ENCODE peak calls at places on chromosomes 3 and 15, in five cellular contexts. W, E, J, Y and M are unnamed samples.

GRCh38 chr3:195738274-195739044 is 17.7 kb downstream of the MUC20 start:
- DNase-seq in E (no peak), J (no peak), W (no peak), Y (no peak), M (no peak)

GRCh38 chr15:36737430-36737891 is 158.0 kb downstream of the CDIN1 start:
- DNase-seq in J (no peak), Y (no peak), E (no peak), W (no peak), M (no peak)

GRCh38 chr3:171860830-171861535 is 17.8 kb downstream of the TMEM212 start:
- DNase-seq in J (no peak), W (no peak), E (peak; percentile 50), Y (no peak), M (peak; percentile 32)

GRCh38 chr3:192246847-192247520 is 480.4 kb downstream of the FGF12 start:
- DNase-seq in W (no peak), E (no peak), J (no peak), Y (peak; percentile 3), M (no peak)

GRCh38 chr3:143091438-143091837 is 28.1 kb upstream of the CHST2 start:
- DNase-seq in J (no peak), E (no peak), Y (no peak), W (no peak), M (no peak)

GRCh38 chr15:71791975-71792374 is 18.4 kb upstream of the NR2E3 start:
- DNase-seq in E (no peak), Y (no peak), W (no peak), J (no peak), M (no peak)

GRCh38 chr3:10929978-10930620 is 62.4 kb upstream of the SLC6A1 start:
- DNase-seq in E (no peak), J (no peak), Y (no peak), W (no peak), M (no peak)

GRCh38 chr15:61633951-61634350 is 404.8 kb upstream of the RORA start:
- DNase-seq in E (no peak), J (no peak), W (no peak), Y (no peak), M (no peak)

GRCh38 chr15:85125056-85125661 is 143.5 kb downstream of the PDE8A start:
- DNase-seq in W (no peak), E (no peak), Y (no peak), J (peak; percentile 18), M (no peak)

GRCh38 chr3:48064292-48064829 is 48.1 kb upstream of the MAP4 start:
- DNase-seq in W (no peak), Y (no peak), E (no peak), J (no peak), M (no peak)

GRCh38 chr3:11477286-11477935 is 166.3 kb downstream of the VGLL4 start:
- DNase-seq in E (no peak), W (no peak), Y (no peak), J (no peak), M (no peak)

GRCh38 chr3:52022323-52023100 is 26.8 kb upstream of the RPL29 start:
- DNase-seq in W (no peak), J (no peak), Y (peak; percentile 39), E (peak; percentile 72), M (no peak)

GRCh38 chr15:74631087-74631385 is 15.4 kb downstream of the CLK3 start:
- DNase-seq in W (no peak), Y (no peak), E (no peak), J (no peak), M (no peak)

GRCh38 chr3:33791477-33792166 is 6.8 kb upstream of the PDCD6IP start:
- DNase-seq in W (no peak), J (no peak), Y (peak; percentile 96), E (no peak), M (no peak)

GRCh38 chr3:152964901-152965609 is 130.1 kb downstream of the P2RY1 start:
- DNase-seq in Y (no peak), E (no peak), W (no peak), J (no peak), M (no peak)

GRCh38 chr3:138829886-138830510 is 4.7 kb downstream of the PIK3CB start:
- DNase-seq in Y (no peak), W (no peak), E (no peak), J (no peak), M (no peak)

DNA sequence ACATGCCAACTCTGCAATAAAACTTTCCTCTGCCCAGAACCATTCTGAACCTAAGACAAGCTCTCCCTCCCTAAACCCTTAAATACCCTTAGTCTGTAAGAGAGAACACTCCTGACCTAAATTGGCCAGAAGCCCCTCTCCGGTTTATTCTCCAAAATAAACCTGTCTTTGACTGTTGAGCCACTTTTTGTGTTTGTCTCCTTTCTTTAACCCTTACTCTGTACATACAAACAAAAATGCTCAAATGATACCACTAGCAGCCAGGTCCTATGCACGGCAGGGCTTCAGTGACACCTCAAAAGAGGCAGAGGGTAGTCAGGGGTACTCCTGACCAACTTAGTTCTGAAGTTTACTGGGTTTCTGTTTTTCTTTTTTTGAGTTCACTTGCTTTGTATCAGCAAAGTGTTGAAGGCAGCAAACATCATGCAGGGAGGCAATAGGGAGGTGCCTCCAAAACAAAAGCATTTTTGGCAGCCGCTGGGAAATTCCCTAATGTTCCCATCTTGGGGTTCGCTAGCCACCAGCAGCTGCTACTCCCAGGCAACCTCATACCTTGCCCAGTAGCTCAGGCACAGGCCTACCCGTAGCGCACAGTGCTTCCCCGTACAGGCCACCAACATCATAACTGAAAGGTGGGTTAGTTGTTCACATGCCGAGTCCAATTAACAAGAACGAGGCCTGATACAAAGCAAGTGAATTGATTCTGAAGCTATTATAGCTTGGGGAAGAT is 62.9 kb upstream of the GCNT3 start:
- DNase-seq in W (no peak), Y (no peak), E (no peak), J (no peak), M (no peak)
- H3K4me3 ChIP-seq in W (no peak overlapping the region), Y (no peak overlapping the region), E (no peak overlapping the region), J (no peak overlapping the region), M (no peak overlapping the region)

GRCh38 chr3:119413603-119414280 is 49.7 kb downstream of the TMEM39A start:
- DNase-seq in W (no peak), J (no peak), E (no peak), Y (no peak), M (no peak)

GRCh38 chr3:119418641-119419040 is 44.8 kb downstream of the TMEM39A start:
- DNase-seq in W (peak; percentile 31), J (no peak), E (no peak), Y (no peak), M (no peak)

GRCh38 chr3:119420196-119420595 is 43.2 kb downstream of the TMEM39A start:
- DNase-seq in J (no peak), Y (no peak), W (peak; percentile 50), E (no peak), M (no peak)

DNA sequence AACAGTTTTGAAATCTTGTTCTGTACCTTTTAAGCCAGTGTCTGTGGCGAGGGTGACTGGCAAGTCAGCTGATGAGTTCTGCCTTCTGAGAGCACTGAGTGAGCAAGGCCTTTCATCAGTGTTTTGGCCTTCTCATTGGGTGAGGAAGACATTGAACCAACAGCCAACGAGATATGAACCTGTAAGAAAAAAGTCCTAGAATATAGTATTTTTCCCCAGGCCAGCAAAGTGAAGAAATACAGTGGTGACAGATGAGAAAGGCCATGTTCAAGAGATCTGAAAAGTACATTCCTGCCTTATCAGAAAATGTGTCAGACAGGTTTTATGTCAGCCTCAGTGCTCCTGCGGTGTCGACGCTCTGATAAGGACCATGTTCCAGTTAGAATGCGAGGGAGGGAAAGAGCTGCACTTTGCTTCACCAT is 45.3 kb downstream of the TMEM39A start:
- DNase-seq in W (no peak), Y (no peak), J (no peak), E (no peak), M (no peak)
- TF ChIP-seq POLR2A in W (no peak), Y (no peak), J (no peak), E (no peak), M (no peak)

GRCh38 chr15:31458591-31458990 is 132.0 kb downstream of the KLF13 start:
- DNase-seq in E (peak; percentile 6), W (no peak), Y (no peak), J (no peak), M (no peak)
- H3K4me3 ChIP-seq in E (no peak overlapping the region), W (no peak overlapping the region), Y (no peak overlapping the region), J (no peak overlapping the region), M (no peak overlapping the region)

GRCh38 chr15:29668120-29668602 is 154.1 kb downstream of the TJP1 start:
- DNase-seq in E (peak; percentile 55), W (no peak), Y (peak; percentile 79), J (peak; percentile 93), M (no peak)
- TF ChIP-seq POLR2A in E (no peak), W (no peak), Y (no peak), J (no peak), M (no peak)

GRCh38 chr3:135261916-135262315 is 466.9 kb downstream of the EPHB1 start:
- DNase-seq in W (peak; percentile 53), E (no peak), J (no peak), Y (no peak), M (no peak)

GRCh38 chr3:135260025-135260424 is 465.0 kb downstream of the EPHB1 start:
- DNase-seq in W (peak; percentile 14), Y (no peak), E (no peak), J (no peak), M (no peak)

GRCh38 chr3:135263331-135263730 is 468.3 kb downstream of the EPHB1 start:
- DNase-seq in E (no peak), W (no peak), Y (no peak), J (no peak), M (no peak)

GRCh38 chr3:135261214-135261775 is 466.2 kb downstream of the EPHB1 start:
- DNase-seq in J (no peak), Y (no peak), W (peak; percentile 91), E (no peak), M (no peak)

GRCh38 chr3:135262441-135262840 is 467.4 kb downstream of the EPHB1 start:
- DNase-seq in J (no peak), W (peak; percentile 89), Y (no peak), E (no peak), M (no peak)
- H3K4me3 ChIP-seq in J (no peak overlapping the region), W (no peak overlapping the region), Y (no peak overlapping the region), E (no peak overlapping the region), M (no peak overlapping the region)

GRCh38 chr15:50354838-50355611 is at the start of gene GABPB1:
- DNase-seq in J (peak; percentile 92), E (peak; percentile 91), W (peak; percentile 94), Y (peak; percentile 95), M (peak; percentile 75)
- TF ChIP-seq POLR2A in J (peak; percentile 76), E (peak; percentile 33), W (peak; percentile 64), Y (peak; percentile 90), M (peak; percentile 71)

GRCh38 chr15:89496155-89497098 is at the start of gene RHCG:
- DNase-seq in J (no peak), Y (peak; percentile 37), W (no peak), E (no peak), M (no peak)
- H3K4me3 ChIP-seq in J (no peak within 1 kb of the TSS), Y (no peak within 1 kb of the TSS), W (peak within 1 kb of the TSS; percentile 50), E (peak within 1 kb of the TSS; percentile 32), M (peak within 1 kb of the TSS; percentile 26)

DNA sequence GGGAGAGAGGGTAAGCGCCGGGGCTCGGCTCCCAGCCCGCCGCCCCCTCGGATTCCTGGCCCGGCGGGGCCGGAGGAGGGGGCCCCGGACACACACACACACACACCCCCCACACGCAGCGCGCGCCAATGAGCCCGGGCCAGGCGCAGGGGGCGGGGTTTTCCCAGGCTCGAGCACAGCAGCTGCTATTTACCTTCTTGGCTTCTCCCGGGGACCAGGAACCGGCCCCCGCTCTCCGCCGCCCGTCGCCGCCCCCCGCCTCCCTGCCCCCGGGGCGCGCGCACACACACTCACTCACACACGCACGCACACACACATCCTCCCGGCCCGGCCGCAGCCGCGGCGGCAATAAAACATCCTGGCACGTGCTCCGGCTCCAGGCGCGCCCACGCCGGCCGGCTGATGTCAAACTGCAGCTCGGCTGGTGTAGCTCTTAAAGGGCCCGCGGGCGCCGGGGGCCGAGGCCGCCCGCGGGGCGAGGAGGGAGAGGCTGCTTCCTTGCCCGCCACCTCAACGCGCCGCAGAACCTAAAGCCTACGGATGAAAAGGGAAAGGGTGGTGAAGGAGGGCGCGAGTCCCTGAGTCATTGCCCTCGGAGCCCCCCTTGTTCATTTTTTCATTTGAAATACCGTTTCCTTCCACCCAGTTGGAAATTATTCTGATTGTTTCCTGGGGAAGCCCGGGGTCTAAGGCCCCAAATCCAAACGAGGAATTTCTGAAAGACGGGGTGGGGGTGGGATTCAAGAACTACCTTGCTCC is 1.0 kb upstream of the HES1 start:
- DNase-seq in W (peak; percentile 97), E (peak; percentile 95), J (peak; percentile 88), Y (peak; percentile 97), M (peak; percentile 80)
- TF ChIP-seq POLR2A in W (peak; percentile 70), E (peak; percentile 48), J (no peak), Y (no peak), M (no peak)